ENCODE peak calls at places on chromosomes 12 and 14, in seven cellular contexts. S is MM.1S, J is mammary epithelial cell, M is HCT116, V is GM23338, X is IMR-90, P is GM12878. Z is an unnamed sample. For H4K20me1 and H3K36me3, the result is how much of the 10 kb centered on the place peaks cover.

GRCh38 chr12:85834378-85834777 is 1.8 kb downstream of the RASSF9 start:
- DNase-seq in S (no peak), J (peak), M (no peak), V (peak), X (no peak), P (no peak), Z (no peak)

GRCh38 chr12:54220092-54220557 is 31.3 kb upstream of the SMUG1 start:
- DNase-seq in S (peak), J (peak), M (peak), V (peak), X (peak), P (no peak), Z (peak)

GRCh38 chr12:52147367-52147972 is 44.3 kb downstream of the KRT80 start:
- DNase-seq in S (no peak), J (peak), M (peak), V (no peak), X (peak), P (no peak), Z (peak)

GRCh38 chr14:106831322-106831720 is 1304.9 kb downstream of the TMEM121 start:
- DNase-seq in S (peak), J (no peak), M (no peak), V (peak), X (no peak), P (no peak), Z (no peak)

GRCh38 chr14:90850487-90850886 is 34.3 kb upstream of the TTC7B start:
- DNase-seq in S (no peak), J (peak), M (peak), V (peak), X (peak), P (no peak), Z (no peak)

GRCh38 chr12:112962561-112962960 is 15.8 kb upstream of the OAS2 start:
- DNase-seq in S (no peak), J (no peak), M (no peak), V (no peak), X (no peak), P (no peak), Z (no peak)

GRCh38 chr12:6074394-6074793 is 50.1 kb downstream of the VWF start:
- DNase-seq in S (peak), J (no peak), M (no peak), V (no peak), X (no peak), P (no peak), Z (no peak)

GRCh38 chr14:70113211-70113610 is 75.5 kb downstream of the SLC8A3 start:
- DNase-seq in S (no peak), J (no peak), M (no peak), V (no peak), X (no peak), P (no peak), Z (no peak)

GRCh38 chr14:66496911-66497310 is 10.7 kb downstream of the CCDC196 start:
- DNase-seq in S (peak), J (no peak), M (no peak), V (no peak), X (no peak), P (no peak), Z (no peak)

GRCh38 chr12:108302471-108303311 is 36.4 kb downstream of the CMKLR1 start:
- DNase-seq in S (no peak), J (no peak), M (no peak), V (peak), X (no peak), P (no peak), Z (peak)

GRCh38 chr12:57185403-57185802 is 31.2 kb upstream of the NXPH4 start:
- DNase-seq in S (no peak), J (no peak), M (no peak), V (no peak), X (no peak), P (no peak), Z (no peak)

GRCh38 chr14:104595116-104595675 is 9.4 kb downstream of the TMEM179 start:
- DNase-seq in S (no peak), J (no peak), M (no peak), V (no peak), X (no peak), P (no peak), Z (no peak)

GRCh38 chr12:31228811-31229792 is 96.8 kb downstream of the SINHCAF start:
- DNase-seq in S (no peak), J (no peak), M (no peak), V (no peak), X (no peak), P (no peak), Z (peak)

DNA sequence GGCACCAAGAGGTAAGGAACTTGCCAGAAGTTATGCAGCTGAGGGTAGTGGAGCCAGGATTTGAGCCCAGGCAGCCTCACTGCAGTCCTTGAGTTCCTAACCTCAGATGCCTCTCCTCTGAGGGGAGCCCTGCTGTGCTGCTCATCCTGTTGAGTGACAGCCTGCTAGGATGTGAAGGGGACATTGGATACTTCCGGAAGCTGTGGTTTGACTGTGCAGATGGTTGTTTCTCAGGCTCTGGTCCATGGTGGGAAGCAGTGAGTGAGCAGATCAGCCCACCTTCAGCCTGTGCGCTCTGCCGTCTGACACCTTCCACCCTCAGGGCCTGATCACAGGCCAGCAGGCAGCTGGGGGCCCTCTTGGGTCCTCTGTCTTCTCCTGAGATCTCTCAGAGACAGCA is 253.2 kb downstream of the CACNA1C start:
- DNase-seq in S (peak), J (no peak), M (no peak), V (peak), X (peak), P (no peak), Z (no peak)
- H4K20me1 ChIP-seq in S (under half), J (under half), M (under half), V (under half), X (under half), P (under half), Z (under half)

DNA sequence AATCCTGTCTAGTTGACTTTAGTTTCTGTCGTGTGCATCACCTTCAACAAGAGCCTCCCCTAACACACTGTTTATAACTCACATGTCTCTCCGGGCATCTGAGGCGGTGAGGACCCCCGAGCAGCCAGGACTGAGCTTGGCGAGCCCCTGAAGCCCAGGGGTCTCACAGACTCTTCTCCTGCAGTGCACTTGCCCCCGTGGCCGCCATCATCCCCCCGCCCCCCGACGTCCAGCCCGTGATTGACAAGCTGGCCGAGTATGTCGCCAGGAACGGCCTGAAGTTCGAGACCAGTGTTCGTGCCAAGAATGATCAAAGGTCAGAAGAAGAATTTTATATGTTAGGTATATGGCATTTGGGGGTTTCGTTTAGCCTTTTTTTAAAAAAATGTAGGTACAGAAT is 43.3 kb downstream of the SFSWAP start:
- DNase-seq in S (no peak), J (no peak), M (no peak), V (no peak), X (no peak), P (no peak), Z (no peak)
- H3K36me3 ChIP-seq in S (under half), J (under half), M (half or more), V (half or more), X (half or more), P (under half), Z (under half)

DNA sequence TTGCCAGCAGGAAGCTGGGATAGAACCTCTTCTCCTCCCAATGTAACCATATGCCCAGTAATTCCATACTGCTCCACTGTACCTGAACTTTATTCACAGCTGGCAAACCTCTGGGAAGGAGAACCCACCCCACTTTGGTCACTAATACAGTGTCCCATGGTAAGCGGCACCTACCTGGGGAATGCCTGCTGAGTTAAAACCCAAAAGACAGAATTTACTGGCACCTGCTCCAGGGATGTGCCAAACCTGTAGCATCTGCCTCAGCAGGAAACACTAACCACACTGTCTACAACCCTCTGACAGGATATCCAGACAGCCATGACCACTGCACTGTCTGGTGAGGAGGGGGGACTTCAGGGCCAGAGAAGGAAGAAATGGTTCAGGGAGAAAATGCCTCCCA is 26.6 kb downstream of the DDX24 start:
- DNase-seq in S (no peak), J (no peak), M (no peak), V (no peak), X (no peak), P (no peak), Z (no peak)
- H4K20me1 ChIP-seq in S (under half), J (under half), M (under half), V (under half), X (under half), P (under half), Z (under half)

GRCh38 chr14:52443506-52443905 is 108.8 kb downstream of the TXNDC16 start:
- DNase-seq in S (no peak), J (no peak), M (no peak), V (no peak), X (peak), P (no peak), Z (no peak)

GRCh38 chr14:52442602-52443001 is 109.7 kb downstream of the TXNDC16 start:
- DNase-seq in S (no peak), J (no peak), M (no peak), V (no peak), X (no peak), P (no peak), Z (no peak)

GRCh38 chr14:52434955-52435354 is 117.3 kb downstream of the TXNDC16 start:
- DNase-seq in S (no peak), J (no peak), M (no peak), V (no peak), X (no peak), P (no peak), Z (no peak)

DNA sequence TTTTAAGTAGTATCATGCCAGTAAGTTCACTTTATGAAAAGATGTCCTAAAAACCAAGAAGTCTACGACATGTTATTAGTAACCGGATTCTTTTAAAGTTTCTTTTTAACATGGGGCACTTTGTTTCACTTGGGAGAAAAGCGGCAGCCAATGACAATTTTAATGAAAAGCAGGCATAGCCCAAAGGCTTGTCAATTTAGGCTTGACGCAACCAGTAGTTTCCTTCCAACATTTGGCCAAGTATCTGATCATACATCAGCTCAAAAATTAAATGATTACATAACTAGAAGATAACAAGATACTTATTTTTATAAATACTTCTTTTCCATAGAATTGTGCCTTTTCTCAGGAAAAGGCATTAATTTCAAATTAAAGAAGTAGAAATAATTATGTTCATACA is 112.8 kb downstream of the TXNDC16 start:
- DNase-seq in S (no peak), J (no peak), M (no peak), V (no peak), X (no peak), P (no peak), Z (no peak)
- H3K36me3 ChIP-seq in S (under half), J (under half), M (under half), V (under half), X (under half), P (under half), Z (under half)

GRCh38 chr12:132543298-132544172 is 53.6 kb downstream of the FBRSL1 start:
- DNase-seq in S (no peak), J (no peak), M (no peak), V (no peak), X (no peak), P (no peak), Z (no peak)
- H4K20me1 ChIP-seq in S (under half), J (under half), M (under half), V (under half), X (under half), P (under half), Z (under half)

GRCh38 chr14:100234511-100234910 is 4.4 kb upstream of the YY1 start:
- DNase-seq in S (peak), J (no peak), M (no peak), V (no peak), X (no peak), P (no peak), Z (no peak)
- H3K36me3 ChIP-seq in S (under half), J (under half), M (under half), V (under half), X (under half), P (under half), Z (under half)

DNA sequence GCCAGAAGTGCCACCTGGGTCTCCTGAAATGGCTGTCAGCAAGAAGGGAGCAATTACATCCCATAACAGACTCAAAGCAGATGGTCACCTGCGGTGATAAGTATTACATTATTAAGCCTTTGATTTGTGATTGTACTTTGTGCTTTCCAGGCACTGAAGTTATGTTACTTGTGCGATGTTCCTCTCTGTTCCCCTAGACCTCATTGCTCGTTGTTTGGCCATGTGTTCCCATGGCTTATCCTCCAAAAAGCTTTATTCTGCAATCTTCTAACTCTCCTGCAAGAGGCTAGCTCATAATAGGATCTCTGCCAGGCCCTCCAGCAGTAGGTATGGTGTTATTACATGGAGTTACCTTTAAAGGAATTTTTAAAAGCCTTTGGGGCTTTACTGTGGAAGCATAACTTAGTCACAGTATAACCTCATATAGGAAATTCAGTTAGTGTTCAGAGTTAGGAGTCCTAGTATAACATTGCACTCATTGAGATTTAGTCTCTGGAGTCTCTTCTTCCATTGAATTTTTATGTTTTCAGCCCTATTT is 292.2 kb downstream of the RAD51B start:
- DNase-seq in S (no peak), J (no peak), M (no peak), V (no peak), X (no peak), P (no peak), Z (no peak)
- H4K20me1 ChIP-seq in S (under half), J (under half), M (under half), V (under half), X (under half), P (under half), Z (under half)

DNA sequence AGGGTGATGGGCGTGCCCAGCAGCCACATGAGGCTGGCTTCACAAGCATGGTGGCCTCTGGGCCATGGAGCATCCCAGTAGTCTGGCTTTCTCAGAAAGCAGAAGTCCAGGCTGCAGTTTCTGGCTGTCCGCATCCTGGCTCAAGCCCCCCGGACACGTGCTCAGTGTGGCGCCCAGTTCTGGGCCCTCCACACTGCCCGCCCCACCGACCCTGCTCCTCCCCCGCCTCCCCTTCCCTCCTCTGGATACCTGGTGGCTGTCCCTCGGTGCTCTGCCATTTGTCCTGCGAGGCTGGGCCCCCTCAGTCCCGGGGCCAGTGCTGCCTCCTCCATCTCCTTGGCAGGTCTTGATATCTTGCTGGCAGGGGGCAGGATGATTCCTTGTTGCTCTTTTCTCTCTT is 31.6 kb downstream of the LRCOL1 start:
- DNase-seq in S (no peak), J (no peak), M (no peak), V (no peak), X (no peak), P (no peak), Z (no peak)
- H3K36me3 ChIP-seq in S (under half), J (under half), M (under half), V (under half), X (under half), P (under half), Z (under half)

Z was measured in hepatocyte.